ENCODE peak calls at places on chromosomes 16 and 17, in seven cellular contexts. One of them, this sample, is unnamed.

GRCh38 chr16:84700518-84701277 is 898 bp downstream of the USP10 start:
- DNase-seq in left ventricle myocardium inferior: no peak
- DNase-seq in type B pancreatic cell: no peak
- DNase-seq in CD4-positive, alpha-beta T cell: peak; percentile 44
- DNase-seq in ACHN: peak; percentile 50
- DNase-seq in AG04450: no peak
- DNase-seq in stimulated activated CD8-positive, alpha-beta memory T cell treated with anti-CD3 and anti-CD28 coated beads, Interleukin-15, amount 100 ng/mL, for 48 hours: peak; percentile 7
- DNase-seq in this sample: peak; percentile 51

GRCh38 chr16:52353249-52353648 is 193.7 kb downstream of the TOX3 start:
- DNase-seq in CD4-positive, alpha-beta T cell: no peak
- DNase-seq in type B pancreatic cell: no peak
- DNase-seq in stimulated activated CD8-positive, alpha-beta memory T cell treated with anti-CD3 and anti-CD28 coated beads, Interleukin-15, amount 100 ng/mL, for 48 hours: no peak
- DNase-seq in AG04450: no peak
- DNase-seq in left ventricle myocardium inferior: no peak
- DNase-seq in ACHN: no peak
- DNase-seq in this sample: no peak

GRCh38 chr16:2008631-2009301 is 855 bp downstream of the ZNF598 start:
- DNase-seq in type B pancreatic cell: no peak
- DNase-seq in left ventricle myocardium inferior: peak; percentile 17
- DNase-seq in AG04450: no peak
- DNase-seq in ACHN: no peak
- DNase-seq in CD4-positive, alpha-beta T cell: no peak
- DNase-seq in stimulated activated CD8-positive, alpha-beta memory T cell treated with anti-CD3 and anti-CD28 coated beads, Interleukin-15, amount 100 ng/mL, for 48 hours: no peak
- DNase-seq in this sample: peak; percentile 47

GRCh38 chr16:4392382-4393242 is 21.0 kb downstream of the VASN start:
- DNase-seq in ACHN: no peak
- DNase-seq in left ventricle myocardium inferior: peak; percentile 27
- DNase-seq in stimulated activated CD8-positive, alpha-beta memory T cell treated with anti-CD3 and anti-CD28 coated beads, Interleukin-15, amount 100 ng/mL, for 48 hours: no peak
- DNase-seq in CD4-positive, alpha-beta T cell: no peak
- DNase-seq in AG04450: peak; percentile 79
- DNase-seq in type B pancreatic cell: peak; percentile 86
- DNase-seq in this sample: no peak

GRCh38 chr16:24041834-24042631 is 206.2 kb downstream of the PRKCB start:
- DNase-seq in left ventricle myocardium inferior: peak; percentile 49
- DNase-seq in type B pancreatic cell: peak; percentile 75
- DNase-seq in ACHN: peak; percentile 68
- DNase-seq in CD4-positive, alpha-beta T cell: peak; percentile 73
- DNase-seq in stimulated activated CD8-positive, alpha-beta memory T cell treated with anti-CD3 and anti-CD28 coated beads, Interleukin-15, amount 100 ng/mL, for 48 hours: peak; percentile 74
- DNase-seq in AG04450: peak; percentile 11
- DNase-seq in this sample: peak; percentile 72

GRCh38 chr16:27556471-27556870 is 6.5 kb downstream of the KATNIP start:
- DNase-seq in type B pancreatic cell: no peak
- DNase-seq in AG04450: no peak
- DNase-seq in stimulated activated CD8-positive, alpha-beta memory T cell treated with anti-CD3 and anti-CD28 coated beads, Interleukin-15, amount 100 ng/mL, for 48 hours: no peak
- DNase-seq in CD4-positive, alpha-beta T cell: no peak
- DNase-seq in left ventricle myocardium inferior: no peak
- DNase-seq in ACHN: no peak
- DNase-seq in this sample: no peak

GRCh38 chr16:78925071-78925714 is 675.3 kb downstream of the MAF start:
- DNase-seq in left ventricle myocardium inferior: peak; percentile 19
- DNase-seq in CD4-positive, alpha-beta T cell: no peak
- DNase-seq in type B pancreatic cell: no peak
- DNase-seq in ACHN: peak; percentile 25
- DNase-seq in AG04450: no peak
- DNase-seq in stimulated activated CD8-positive, alpha-beta memory T cell treated with anti-CD3 and anti-CD28 coated beads, Interleukin-15, amount 100 ng/mL, for 48 hours: peak; percentile 13
- DNase-seq in this sample: peak; percentile 1

GRCh38 chr16:30876867-30877266 is 17.0 kb downstream of the BCL7C start:
- DNase-seq in type B pancreatic cell: no peak
- DNase-seq in ACHN: no peak
- DNase-seq in stimulated activated CD8-positive, alpha-beta memory T cell treated with anti-CD3 and anti-CD28 coated beads, Interleukin-15, amount 100 ng/mL, for 48 hours: no peak
- DNase-seq in AG04450: no peak
- DNase-seq in left ventricle myocardium inferior: no peak
- DNase-seq in CD4-positive, alpha-beta T cell: no peak
- DNase-seq in this sample: peak; percentile 28

GRCh38 chr17:10292057-10292931 is 80.5 kb downstream of the MYH13 start:
- DNase-seq in left ventricle myocardium inferior: peak; percentile 46
- DNase-seq in type B pancreatic cell: no peak
- DNase-seq in ACHN: no peak
- DNase-seq in CD4-positive, alpha-beta T cell: no peak
- DNase-seq in stimulated activated CD8-positive, alpha-beta memory T cell treated with anti-CD3 and anti-CD28 coated beads, Interleukin-15, amount 100 ng/mL, for 48 hours: no peak
- DNase-seq in AG04450: no peak
- DNase-seq in this sample: no peak

GRCh38 chr17:77145635-77146632 is 5.2 kb downstream of the SEC14L1 start:
- DNase-seq in CD4-positive, alpha-beta T cell: no peak
- DNase-seq in ACHN: peak; percentile 80
- DNase-seq in type B pancreatic cell: no peak
- DNase-seq in AG04450: no peak
- DNase-seq in left ventricle myocardium inferior: peak; percentile 60
- DNase-seq in stimulated activated CD8-positive, alpha-beta memory T cell treated with anti-CD3 and anti-CD28 coated beads, Interleukin-15, amount 100 ng/mL, for 48 hours: no peak
- DNase-seq in this sample: peak; percentile 84

GRCh38 chr16:67514382-67514828 is 14.2 kb upstream of the RIPOR1 start:
- DNase-seq in type B pancreatic cell: no peak
- DNase-seq in stimulated activated CD8-positive, alpha-beta memory T cell treated with anti-CD3 and anti-CD28 coated beads, Interleukin-15, amount 100 ng/mL, for 48 hours: peak; percentile 47
- DNase-seq in CD4-positive, alpha-beta T cell: peak; percentile 77
- DNase-seq in left ventricle myocardium inferior: peak; percentile 78
- DNase-seq in AG04450: peak; percentile 65
- DNase-seq in ACHN: peak; percentile 94
- DNase-seq in this sample: peak; percentile 89

GRCh38 chr16:3112881-3113574 is 642 bp downstream of the ZNF205 start:
- DNase-seq in type B pancreatic cell: no peak
- DNase-seq in stimulated activated CD8-positive, alpha-beta memory T cell treated with anti-CD3 and anti-CD28 coated beads, Interleukin-15, amount 100 ng/mL, for 48 hours: no peak
- DNase-seq in ACHN: no peak
- DNase-seq in AG04450: no peak
- DNase-seq in CD4-positive, alpha-beta T cell: no peak
- DNase-seq in left ventricle myocardium inferior: no peak
- DNase-seq in this sample: no peak

GRCh38 chr16:88905563-88905962 is 39.1 kb upstream of the PABPN1L start:
- DNase-seq in AG04450: no peak
- DNase-seq in stimulated activated CD8-positive, alpha-beta memory T cell treated with anti-CD3 and anti-CD28 coated beads, Interleukin-15, amount 100 ng/mL, for 48 hours: no peak
- DNase-seq in CD4-positive, alpha-beta T cell: no peak
- DNase-seq in type B pancreatic cell: no peak
- DNase-seq in ACHN: no peak
- DNase-seq in left ventricle myocardium inferior: no peak
- DNase-seq in this sample: peak; percentile 22

GRCh38 chr16:22092143-22092933 is at the start of gene VWA3A:
- DNase-seq in CD4-positive, alpha-beta T cell: no peak
- DNase-seq in AG04450: peak; percentile 27
- DNase-seq in ACHN: no peak
- DNase-seq in stimulated activated CD8-positive, alpha-beta memory T cell treated with anti-CD3 and anti-CD28 coated beads, Interleukin-15, amount 100 ng/mL, for 48 hours: no peak
- DNase-seq in type B pancreatic cell: no peak
- DNase-seq in left ventricle myocardium inferior: no peak
- DNase-seq in this sample: peak; percentile 42

GRCh38 chr16:72910875-72911274 is 137.1 kb downstream of the ZFHX3 start:
- DNase-seq in type B pancreatic cell: no peak
- DNase-seq in left ventricle myocardium inferior: no peak
- DNase-seq in AG04450: no peak
- DNase-seq in CD4-positive, alpha-beta T cell: no peak
- DNase-seq in stimulated activated CD8-positive, alpha-beta memory T cell treated with anti-CD3 and anti-CD28 coated beads, Interleukin-15, amount 100 ng/mL, for 48 hours: no peak
- DNase-seq in ACHN: no peak
- DNase-seq in this sample: no peak

GRCh38 chr17:57697891-57698708 is 47.0 kb downstream of the CCDC182 start:
- DNase-seq in type B pancreatic cell: no peak
- DNase-seq in AG04450: no peak
- DNase-seq in left ventricle myocardium inferior: no peak
- DNase-seq in stimulated activated CD8-positive, alpha-beta memory T cell treated with anti-CD3 and anti-CD28 coated beads, Interleukin-15, amount 100 ng/mL, for 48 hours: no peak
- DNase-seq in CD4-positive, alpha-beta T cell: no peak
- DNase-seq in ACHN: no peak
- DNase-seq in this sample: no peak

GRCh38 chr16:64409762-64410161 is 712.1 kb downstream of the CDH11 start:
- DNase-seq in type B pancreatic cell: no peak
- DNase-seq in left ventricle myocardium inferior: no peak
- DNase-seq in stimulated activated CD8-positive, alpha-beta memory T cell treated with anti-CD3 and anti-CD28 coated beads, Interleukin-15, amount 100 ng/mL, for 48 hours: no peak
- DNase-seq in ACHN: no peak
- DNase-seq in CD4-positive, alpha-beta T cell: no peak
- DNase-seq in AG04450: no peak
- DNase-seq in this sample: no peak

GRCh38 chr16:72989203-72989991 is 58.5 kb downstream of the ZFHX3 start:
- DNase-seq in CD4-positive, alpha-beta T cell: no peak
- DNase-seq in AG04450: peak; percentile 53
- DNase-seq in ACHN: peak; percentile 54
- DNase-seq in left ventricle myocardium inferior: no peak
- DNase-seq in stimulated activated CD8-positive, alpha-beta memory T cell treated with anti-CD3 and anti-CD28 coated beads, Interleukin-15, amount 100 ng/mL, for 48 hours: no peak
- DNase-seq in type B pancreatic cell: no peak
- DNase-seq in this sample: peak; percentile 42

GRCh38 chr17:64413505-64413904 is 22.8 kb upstream of the PECAM1 start:
- DNase-seq in type B pancreatic cell: no peak
- DNase-seq in ACHN: no peak
- DNase-seq in left ventricle myocardium inferior: no peak
- DNase-seq in AG04450: no peak
- DNase-seq in CD4-positive, alpha-beta T cell: no peak
- DNase-seq in stimulated activated CD8-positive, alpha-beta memory T cell treated with anti-CD3 and anti-CD28 coated beads, Interleukin-15, amount 100 ng/mL, for 48 hours: no peak
- DNase-seq in this sample: no peak

GRCh38 chr16:24975428-24975889 is 39.7 kb downstream of the ARHGAP17 start:
- DNase-seq in stimulated activated CD8-positive, alpha-beta memory T cell treated with anti-CD3 and anti-CD28 coated beads, Interleukin-15, amount 100 ng/mL, for 48 hours: no peak
- DNase-seq in left ventricle myocardium inferior: no peak
- DNase-seq in AG04450: no peak
- DNase-seq in ACHN: no peak
- DNase-seq in CD4-positive, alpha-beta T cell: no peak
- DNase-seq in type B pancreatic cell: no peak
- DNase-seq in this sample: no peak

GRCh38 chr17:82205720-82206508 is 6.7 kb downstream of the CCDC57 start:
- DNase-seq in stimulated activated CD8-positive, alpha-beta memory T cell treated with anti-CD3 and anti-CD28 coated beads, Interleukin-15, amount 100 ng/mL, for 48 hours: peak; percentile 63
- DNase-seq in ACHN: peak; percentile 88
- DNase-seq in AG04450: peak; percentile 65
- DNase-seq in CD4-positive, alpha-beta T cell: peak; percentile 80
- DNase-seq in type B pancreatic cell: no peak
- DNase-seq in left ventricle myocardium inferior: peak; percentile 85
- DNase-seq in this sample: peak; percentile 91

GRCh38 chr16:275786-276232 is at the start of gene RGS11:
- DNase-seq in ACHN: no peak
- DNase-seq in CD4-positive, alpha-beta T cell: no peak
- DNase-seq in left ventricle myocardium inferior: no peak
- DNase-seq in stimulated activated CD8-positive, alpha-beta memory T cell treated with anti-CD3 and anti-CD28 coated beads, Interleukin-15, amount 100 ng/mL, for 48 hours: no peak
- DNase-seq in AG04450: no peak
- DNase-seq in type B pancreatic cell: no peak
- DNase-seq in this sample: no peak

GRCh38 chr17:40686192-40686591 is 17.4 kb downstream of the KRT24 start:
- DNase-seq in ACHN: no peak
- DNase-seq in left ventricle myocardium inferior: no peak
- DNase-seq in CD4-positive, alpha-beta T cell: no peak
- DNase-seq in stimulated activated CD8-positive, alpha-beta memory T cell treated with anti-CD3 and anti-CD28 coated beads, Interleukin-15, amount 100 ng/mL, for 48 hours: no peak
- DNase-seq in AG04450: no peak
- DNase-seq in type B pancreatic cell: no peak
- DNase-seq in this sample: no peak

GRCh38 chr17:57001541-57001940 is 23.6 kb downstream of the SCPEP1 start:
- DNase-seq in stimulated activated CD8-positive, alpha-beta memory T cell treated with anti-CD3 and anti-CD28 coated beads, Interleukin-15, amount 100 ng/mL, for 48 hours: no peak
- DNase-seq in type B pancreatic cell: no peak
- DNase-seq in left ventricle myocardium inferior: no peak
- DNase-seq in ACHN: no peak
- DNase-seq in AG04450: no peak
- DNase-seq in CD4-positive, alpha-beta T cell: no peak
- DNase-seq in this sample: no peak

GRCh38 chr16:80806957-80807356 is 2.6 kb upstream of the CDYL2 start:
- DNase-seq in stimulated activated CD8-positive, alpha-beta memory T cell treated with anti-CD3 and anti-CD28 coated beads, Interleukin-15, amount 100 ng/mL, for 48 hours: peak; percentile 43
- DNase-seq in CD4-positive, alpha-beta T cell: peak; percentile 53
- DNase-seq in AG04450: peak; percentile 11
- DNase-seq in type B pancreatic cell: no peak
- DNase-seq in left ventricle myocardium inferior: no peak
- DNase-seq in ACHN: peak; percentile 58
- DNase-seq in this sample: peak; percentile 98

GRCh38 chr17:71983828-71984227 is 137.0 kb upstream of the SOX9 start:
- DNase-seq in CD4-positive, alpha-beta T cell: no peak
- DNase-seq in left ventricle myocardium inferior: no peak
- DNase-seq in type B pancreatic cell: no peak
- DNase-seq in stimulated activated CD8-positive, alpha-beta memory T cell treated with anti-CD3 and anti-CD28 coated beads, Interleukin-15, amount 100 ng/mL, for 48 hours: no peak
- DNase-seq in AG04450: no peak
- DNase-seq in ACHN: no peak
- DNase-seq in this sample: no peak

GRCh38 chr17:80478487-80479245 is 2.3 kb upstream of the NPTX1 start:
- DNase-seq in type B pancreatic cell: no peak
- DNase-seq in AG04450: no peak
- DNase-seq in ACHN: no peak
- DNase-seq in stimulated activated CD8-positive, alpha-beta memory T cell treated with anti-CD3 and anti-CD28 coated beads, Interleukin-15, amount 100 ng/mL, for 48 hours: no peak
- DNase-seq in left ventricle myocardium inferior: no peak
- DNase-seq in CD4-positive, alpha-beta T cell: no peak
- DNase-seq in this sample: no peak

GRCh38 chr16:68973611-68974120 is 130.3 kb downstream of the TANGO6 start:
- DNase-seq in stimulated activated CD8-positive, alpha-beta memory T cell treated with anti-CD3 and anti-CD28 coated beads, Interleukin-15, amount 100 ng/mL, for 48 hours: no peak
- DNase-seq in AG04450: no peak
- DNase-seq in ACHN: no peak
- DNase-seq in type B pancreatic cell: no peak
- DNase-seq in CD4-positive, alpha-beta T cell: no peak
- DNase-seq in left ventricle myocardium inferior: no peak
- DNase-seq in this sample: no peak

GRCh38 chr16:2005646-2006045 is 4.0 kb downstream of the ZNF598 start:
- DNase-seq in stimulated activated CD8-positive, alpha-beta memory T cell treated with anti-CD3 and anti-CD28 coated beads, Interleukin-15, amount 100 ng/mL, for 48 hours: no peak
- DNase-seq in AG04450: no peak
- DNase-seq in CD4-positive, alpha-beta T cell: no peak
- DNase-seq in ACHN: no peak
- DNase-seq in left ventricle myocardium inferior: no peak
- DNase-seq in type B pancreatic cell: no peak
- DNase-seq in this sample: peak; percentile 50

GRCh38 chr16:84144859-84145639 is at the start of the genes DNAAF1 and HSDL1:
- DNase-seq in AG04450: peak; percentile 45
- DNase-seq in type B pancreatic cell: peak; percentile 99
- DNase-seq in CD4-positive, alpha-beta T cell: peak; percentile 98
- DNase-seq in left ventricle myocardium inferior: peak; percentile 91
- DNase-seq in ACHN: peak; percentile 91
- DNase-seq in stimulated activated CD8-positive, alpha-beta memory T cell treated with anti-CD3 and anti-CD28 coated beads, Interleukin-15, amount 100 ng/mL, for 48 hours: peak; percentile 90
- DNase-seq in this sample: peak; percentile 92

GRCh38 chr16:11253995-11254912 is 1.8 kb downstream of the SOCS1 start:
- DNase-seq in AG04450: no peak
- DNase-seq in left ventricle myocardium inferior: no peak
- DNase-seq in CD4-positive, alpha-beta T cell: no peak
- DNase-seq in ACHN: no peak
- DNase-seq in type B pancreatic cell: no peak
- DNase-seq in stimulated activated CD8-positive, alpha-beta memory T cell treated with anti-CD3 and anti-CD28 coated beads, Interleukin-15, amount 100 ng/mL, for 48 hours: no peak
- DNase-seq in this sample: no peak

GRCh38 chr17:72724375-72724774 is 368.1 kb downstream of the SLC39A11 start:
- DNase-seq in type B pancreatic cell: no peak
- DNase-seq in CD4-positive, alpha-beta T cell: no peak
- DNase-seq in stimulated activated CD8-positive, alpha-beta memory T cell treated with anti-CD3 and anti-CD28 coated beads, Interleukin-15, amount 100 ng/mL, for 48 hours: no peak
- DNase-seq in AG04450: no peak
- DNase-seq in ACHN: no peak
- DNase-seq in left ventricle myocardium inferior: no peak
- DNase-seq in this sample: no peak

GRCh38 chr17:7138800-7139381 is 24.3 kb upstream of the ASGR2 start:
- DNase-seq in type B pancreatic cell: no peak
- DNase-seq in CD4-positive, alpha-beta T cell: no peak
- DNase-seq in left ventricle myocardium inferior: no peak
- DNase-seq in AG04450: no peak
- DNase-seq in stimulated activated CD8-positive, alpha-beta memory T cell treated with anti-CD3 and anti-CD28 coated beads, Interleukin-15, amount 100 ng/mL, for 48 hours: no peak
- DNase-seq in ACHN: no peak
- DNase-seq in this sample: no peak

GRCh38 chr16:3004319-3004718 is 8.4 kb upstream of the CLDN9 start:
- DNase-seq in AG04450: no peak
- DNase-seq in type B pancreatic cell: no peak
- DNase-seq in stimulated activated CD8-positive, alpha-beta memory T cell treated with anti-CD3 and anti-CD28 coated beads, Interleukin-15, amount 100 ng/mL, for 48 hours: no peak
- DNase-seq in CD4-positive, alpha-beta T cell: no peak
- DNase-seq in ACHN: peak; percentile 40
- DNase-seq in left ventricle myocardium inferior: no peak
- DNase-seq in this sample: peak; percentile 19

GRCh38 chr17:74497471-74497870 is 31.0 kb downstream of the CD300A start:
- DNase-seq in ACHN: no peak
- DNase-seq in stimulated activated CD8-positive, alpha-beta memory T cell treated with anti-CD3 and anti-CD28 coated beads, Interleukin-15, amount 100 ng/mL, for 48 hours: no peak
- DNase-seq in CD4-positive, alpha-beta T cell: no peak
- DNase-seq in left ventricle myocardium inferior: no peak
- DNase-seq in AG04450: no peak
- DNase-seq in type B pancreatic cell: no peak
- DNase-seq in this sample: no peak

This sample was measured in dermis blood vessel endothelial cell.